ENCODE peak calls at places on chromosomes 12 and 14, in eight cellular contexts. One of them, this sample, is unnamed.

GRCh38 chr12:92431146-92431545 is 271.6 kb upstream of the PLEKHG7 start:
- DNase-seq in HEK293T: no peak
- DNase-seq in esophagus muscularis mucosa: no peak
- DNase-seq in glutamatergic neuron: no peak
- DNase-seq in SHP77 treated with DMSO at 0.1 percent for 48 hours: no peak
- DNase-seq in bronchial epithelial cell: no peak
- DNase-seq in HFF-Myc: no peak
- DNase-seq in activated naive CD4-positive, alpha-beta T cell treated with anti-CD3 and anti-CD28 coated beads for 36 hours: peak; percentile 37
- DNase-seq in this sample: no peak

GRCh38 chr14:95510804-95511203 is 5.6 kb downstream of the SYNE3 start:
- DNase-seq in HEK293T: no peak
- DNase-seq in esophagus muscularis mucosa: no peak
- DNase-seq in glutamatergic neuron: no peak
- DNase-seq in SHP77 treated with DMSO at 0.1 percent for 48 hours: no peak
- DNase-seq in bronchial epithelial cell: no peak
- DNase-seq in HFF-Myc: no peak
- DNase-seq in activated naive CD4-positive, alpha-beta T cell treated with anti-CD3 and anti-CD28 coated beads for 36 hours: no peak
- DNase-seq in this sample: no peak

GRCh38 chr12:55715169-55715764 is 579 bp upstream of the BLOC1S1 start:
- DNase-seq in HEK293T: no peak
- DNase-seq in esophagus muscularis mucosa: no peak
- DNase-seq in glutamatergic neuron: no peak
- DNase-seq in SHP77 treated with DMSO at 0.1 percent for 48 hours: no peak
- DNase-seq in bronchial epithelial cell: no peak
- DNase-seq in HFF-Myc: no peak
- DNase-seq in activated naive CD4-positive, alpha-beta T cell treated with anti-CD3 and anti-CD28 coated beads for 36 hours: no peak
- DNase-seq in this sample: no peak

GRCh38 chr14:69056389-69056788 is 77.3 kb upstream of the ACTN1 start:
- DNase-seq in HEK293T: no peak
- DNase-seq in esophagus muscularis mucosa: no peak
- DNase-seq in glutamatergic neuron: no peak
- DNase-seq in SHP77 treated with DMSO at 0.1 percent for 48 hours: no peak
- DNase-seq in bronchial epithelial cell: no peak
- DNase-seq in HFF-Myc: no peak
- DNase-seq in activated naive CD4-positive, alpha-beta T cell treated with anti-CD3 and anti-CD28 coated beads for 36 hours: peak; percentile 59
- DNase-seq in this sample: no peak

GRCh38 chr14:56044196-56044595 is 74.0 kb upstream of the PELI2 start:
- DNase-seq in HEK293T: no peak
- DNase-seq in esophagus muscularis mucosa: no peak
- DNase-seq in glutamatergic neuron: no peak
- DNase-seq in SHP77 treated with DMSO at 0.1 percent for 48 hours: no peak
- DNase-seq in bronchial epithelial cell: peak; percentile 56
- DNase-seq in HFF-Myc: no peak
- DNase-seq in activated naive CD4-positive, alpha-beta T cell treated with anti-CD3 and anti-CD28 coated beads for 36 hours: no peak
- DNase-seq in this sample: no peak

GRCh38 chr12:57018906-57019305 is 2.6 kb upstream of the TAC3 start:
- DNase-seq in HEK293T: no peak
- DNase-seq in esophagus muscularis mucosa: no peak
- DNase-seq in glutamatergic neuron: no peak
- DNase-seq in SHP77 treated with DMSO at 0.1 percent for 48 hours: no peak
- DNase-seq in bronchial epithelial cell: no peak
- DNase-seq in HFF-Myc: no peak
- DNase-seq in activated naive CD4-positive, alpha-beta T cell treated with anti-CD3 and anti-CD28 coated beads for 36 hours: no peak
- DNase-seq in this sample: no peak

GRCh38 chr14:28307506-28307905 is 459.1 kb upstream of the FOXG1 start:
- DNase-seq in HEK293T: no peak
- DNase-seq in esophagus muscularis mucosa: no peak
- DNase-seq in glutamatergic neuron: no peak
- DNase-seq in SHP77 treated with DMSO at 0.1 percent for 48 hours: no peak
- DNase-seq in bronchial epithelial cell: no peak
- DNase-seq in HFF-Myc: no peak
- DNase-seq in activated naive CD4-positive, alpha-beta T cell treated with anti-CD3 and anti-CD28 coated beads for 36 hours: no peak
- DNase-seq in this sample: no peak

GRCh38 chr14:24368562-24369252 is 723 bp downstream of the NFATC4 start:
- DNase-seq in HEK293T: peak; percentile 33
- DNase-seq in esophagus muscularis mucosa: no peak
- DNase-seq in glutamatergic neuron: peak; percentile 86
- DNase-seq in SHP77 treated with DMSO at 0.1 percent for 48 hours: peak; percentile 32
- DNase-seq in bronchial epithelial cell: no peak
- DNase-seq in HFF-Myc: peak; percentile 70
- DNase-seq in activated naive CD4-positive, alpha-beta T cell treated with anti-CD3 and anti-CD28 coated beads for 36 hours: no peak
- DNase-seq in this sample: no peak

GRCh38 chr14:52079239-52079956 is 10.5 kb upstream of the NID2 start:
- DNase-seq in HEK293T: no peak
- DNase-seq in esophagus muscularis mucosa: peak; percentile 66
- DNase-seq in glutamatergic neuron: no peak
- DNase-seq in SHP77 treated with DMSO at 0.1 percent for 48 hours: no peak
- DNase-seq in bronchial epithelial cell: peak; percentile 48
- DNase-seq in HFF-Myc: no peak
- DNase-seq in activated naive CD4-positive, alpha-beta T cell treated with anti-CD3 and anti-CD28 coated beads for 36 hours: no peak
- DNase-seq in this sample: no peak

GRCh38 chr12:93243689-93244513 is 133.8 kb upstream of the NUDT4 start:
- DNase-seq in HEK293T: no peak
- DNase-seq in esophagus muscularis mucosa: no peak
- DNase-seq in glutamatergic neuron: no peak
- DNase-seq in SHP77 treated with DMSO at 0.1 percent for 48 hours: no peak
- DNase-seq in bronchial epithelial cell: peak; percentile 96
- DNase-seq in HFF-Myc: peak; percentile 44
- DNase-seq in activated naive CD4-positive, alpha-beta T cell treated with anti-CD3 and anti-CD28 coated beads for 36 hours: peak; percentile 53
- DNase-seq in this sample: no peak

GRCh38 chr12:122895757-122896636 is at the start of gene VPS37B:
- DNase-seq in HEK293T: peak; percentile 92
- DNase-seq in esophagus muscularis mucosa: no peak
- DNase-seq in glutamatergic neuron: peak; percentile 90
- DNase-seq in SHP77 treated with DMSO at 0.1 percent for 48 hours: peak; percentile 56
- DNase-seq in bronchial epithelial cell: peak; percentile 54
- DNase-seq in HFF-Myc: peak; percentile 67
- DNase-seq in activated naive CD4-positive, alpha-beta T cell treated with anti-CD3 and anti-CD28 coated beads for 36 hours: peak; percentile 92
- DNase-seq in this sample: no peak

GRCh38 chr12:103771466-103771865 is 69.6 kb downstream of the NT5DC3 start:
- DNase-seq in HEK293T: peak; percentile 46
- DNase-seq in esophagus muscularis mucosa: no peak
- DNase-seq in glutamatergic neuron: no peak
- DNase-seq in SHP77 treated with DMSO at 0.1 percent for 48 hours: no peak
- DNase-seq in bronchial epithelial cell: peak; percentile 14
- DNase-seq in HFF-Myc: no peak
- DNase-seq in activated naive CD4-positive, alpha-beta T cell treated with anti-CD3 and anti-CD28 coated beads for 36 hours: peak; percentile 35
- DNase-seq in this sample: no peak

GRCh38 chr14:105647784-105648608 is 121.6 kb downstream of the TMEM121 start:
- DNase-seq in HEK293T: no peak
- DNase-seq in esophagus muscularis mucosa: no peak
- DNase-seq in glutamatergic neuron: no peak
- DNase-seq in SHP77 treated with DMSO at 0.1 percent for 48 hours: no peak
- DNase-seq in bronchial epithelial cell: no peak
- DNase-seq in HFF-Myc: no peak
- DNase-seq in activated naive CD4-positive, alpha-beta T cell treated with anti-CD3 and anti-CD28 coated beads for 36 hours: no peak
- DNase-seq in this sample: no peak

GRCh38 chr12:132729541-132730320 is 19.1 kb downstream of the PGAM5 start:
- DNase-seq in HEK293T: no peak
- DNase-seq in esophagus muscularis mucosa: no peak
- DNase-seq in glutamatergic neuron: no peak
- DNase-seq in SHP77 treated with DMSO at 0.1 percent for 48 hours: no peak
- DNase-seq in bronchial epithelial cell: no peak
- DNase-seq in HFF-Myc: no peak
- DNase-seq in activated naive CD4-positive, alpha-beta T cell treated with anti-CD3 and anti-CD28 coated beads for 36 hours: no peak
- DNase-seq in this sample: no peak

GRCh38 chr12:106040521-106040920 is 98.2 kb downstream of the NUAK1 start:
- DNase-seq in HEK293T: no peak
- DNase-seq in esophagus muscularis mucosa: peak; percentile 57
- DNase-seq in glutamatergic neuron: no peak
- DNase-seq in SHP77 treated with DMSO at 0.1 percent for 48 hours: no peak
- DNase-seq in bronchial epithelial cell: no peak
- DNase-seq in HFF-Myc: no peak
- DNase-seq in activated naive CD4-positive, alpha-beta T cell treated with anti-CD3 and anti-CD28 coated beads for 36 hours: no peak
- DNase-seq in this sample: no peak

GRCh38 chr12:96083020-96083489 is 47.7 kb upstream of the LTA4H start:
- DNase-seq in HEK293T: no peak
- DNase-seq in esophagus muscularis mucosa: no peak
- DNase-seq in glutamatergic neuron: no peak
- DNase-seq in SHP77 treated with DMSO at 0.1 percent for 48 hours: no peak
- DNase-seq in bronchial epithelial cell: peak; percentile 45
- DNase-seq in HFF-Myc: no peak
- DNase-seq in activated naive CD4-positive, alpha-beta T cell treated with anti-CD3 and anti-CD28 coated beads for 36 hours: no peak
- DNase-seq in this sample: no peak

GRCh38 chr12:104672501-104673265 is 215.9 kb downstream of the CHST11 start:
- DNase-seq in HEK293T: no peak
- DNase-seq in esophagus muscularis mucosa: no peak
- DNase-seq in glutamatergic neuron: no peak
- DNase-seq in SHP77 treated with DMSO at 0.1 percent for 48 hours: peak; percentile 7
- DNase-seq in bronchial epithelial cell: peak; percentile 68
- DNase-seq in HFF-Myc: no peak
- DNase-seq in activated naive CD4-positive, alpha-beta T cell treated with anti-CD3 and anti-CD28 coated beads for 36 hours: no peak
- DNase-seq in this sample: no peak

GRCh38 chr14:21748869-21749303 is 75.3 kb upstream of the OR4E1 start:
- DNase-seq in HEK293T: peak; percentile 65
- DNase-seq in esophagus muscularis mucosa: no peak
- DNase-seq in glutamatergic neuron: peak; percentile 60
- DNase-seq in SHP77 treated with DMSO at 0.1 percent for 48 hours: peak; percentile 50
- DNase-seq in bronchial epithelial cell: peak; percentile 52
- DNase-seq in HFF-Myc: no peak
- DNase-seq in activated naive CD4-positive, alpha-beta T cell treated with anti-CD3 and anti-CD28 coated beads for 36 hours: peak; percentile 81
- DNase-seq in this sample: no peak

GRCh38 chr12:130423991-130424857 is 86.5 kb downstream of the PIWIL1 start:
- DNase-seq in HEK293T: no peak
- DNase-seq in esophagus muscularis mucosa: no peak
- DNase-seq in glutamatergic neuron: no peak
- DNase-seq in SHP77 treated with DMSO at 0.1 percent for 48 hours: no peak
- DNase-seq in bronchial epithelial cell: no peak
- DNase-seq in HFF-Myc: no peak
- DNase-seq in activated naive CD4-positive, alpha-beta T cell treated with anti-CD3 and anti-CD28 coated beads for 36 hours: no peak
- DNase-seq in this sample: no peak

GRCh38 chr12:89529738-89530137 is 3.9 kb upstream of the POC1B start:
- DNase-seq in HEK293T: peak; percentile 27
- DNase-seq in esophagus muscularis mucosa: no peak
- DNase-seq in glutamatergic neuron: no peak
- DNase-seq in SHP77 treated with DMSO at 0.1 percent for 48 hours: peak; percentile 39
- DNase-seq in bronchial epithelial cell: peak; percentile 64
- DNase-seq in HFF-Myc: no peak
- DNase-seq in activated naive CD4-positive, alpha-beta T cell treated with anti-CD3 and anti-CD28 coated beads for 36 hours: no peak
- DNase-seq in this sample: no peak

GRCh38 chr14:60222820-60223219 is 26.2 kb upstream of the PPM1A start:
- DNase-seq in HEK293T: no peak
- DNase-seq in esophagus muscularis mucosa: no peak
- DNase-seq in glutamatergic neuron: no peak
- DNase-seq in SHP77 treated with DMSO at 0.1 percent for 48 hours: no peak
- DNase-seq in bronchial epithelial cell: peak; percentile 15
- DNase-seq in HFF-Myc: no peak
- DNase-seq in activated naive CD4-positive, alpha-beta T cell treated with anti-CD3 and anti-CD28 coated beads for 36 hours: no peak
- DNase-seq in this sample: no peak

GRCh38 chr12:94010307-94010706 is 138.1 kb upstream of the PLXNC1 start:
- DNase-seq in HEK293T: no peak
- DNase-seq in esophagus muscularis mucosa: no peak
- DNase-seq in glutamatergic neuron: no peak
- DNase-seq in SHP77 treated with DMSO at 0.1 percent for 48 hours: no peak
- DNase-seq in bronchial epithelial cell: no peak
- DNase-seq in HFF-Myc: no peak
- DNase-seq in activated naive CD4-positive, alpha-beta T cell treated with anti-CD3 and anti-CD28 coated beads for 36 hours: no peak
- DNase-seq in this sample: no peak

GRCh38 chr12:7001921-7002591 is 16.2 kb downstream of the LPCAT3 start:
- DNase-seq in HEK293T: no peak
- DNase-seq in esophagus muscularis mucosa: no peak
- DNase-seq in glutamatergic neuron: no peak
- DNase-seq in SHP77 treated with DMSO at 0.1 percent for 48 hours: no peak
- DNase-seq in bronchial epithelial cell: no peak
- DNase-seq in HFF-Myc: no peak
- DNase-seq in activated naive CD4-positive, alpha-beta T cell treated with anti-CD3 and anti-CD28 coated beads for 36 hours: no peak
- DNase-seq in this sample: no peak

GRCh38 chr14:32015166-32015565 is 61.9 kb upstream of the ARHGAP5 start:
- DNase-seq in HEK293T: no peak
- DNase-seq in esophagus muscularis mucosa: no peak
- DNase-seq in glutamatergic neuron: no peak
- DNase-seq in SHP77 treated with DMSO at 0.1 percent for 48 hours: no peak
- DNase-seq in bronchial epithelial cell: no peak
- DNase-seq in HFF-Myc: no peak
- DNase-seq in activated naive CD4-positive, alpha-beta T cell treated with anti-CD3 and anti-CD28 coated beads for 36 hours: no peak
- DNase-seq in this sample: no peak

GRCh38 chr12:50458606-50459005 is 46.2 kb upstream of the DIP2B start:
- DNase-seq in HEK293T: no peak
- DNase-seq in esophagus muscularis mucosa: no peak
- DNase-seq in glutamatergic neuron: no peak
- DNase-seq in SHP77 treated with DMSO at 0.1 percent for 48 hours: no peak
- DNase-seq in bronchial epithelial cell: peak; percentile 17
- DNase-seq in HFF-Myc: no peak
- DNase-seq in activated naive CD4-positive, alpha-beta T cell treated with anti-CD3 and anti-CD28 coated beads for 36 hours: no peak
- DNase-seq in this sample: no peak

GRCh38 chr12:12327802-12328201 is 22.2 kb downstream of the MANSC1 start:
- DNase-seq in HEK293T: peak; percentile 42
- DNase-seq in esophagus muscularis mucosa: no peak
- DNase-seq in glutamatergic neuron: no peak
- DNase-seq in SHP77 treated with DMSO at 0.1 percent for 48 hours: peak; percentile 4
- DNase-seq in bronchial epithelial cell: peak; percentile 65
- DNase-seq in HFF-Myc: peak; percentile 65
- DNase-seq in activated naive CD4-positive, alpha-beta T cell treated with anti-CD3 and anti-CD28 coated beads for 36 hours: peak; percentile 27
- DNase-seq in this sample: peak; percentile 37

GRCh38 chr14:93220509-93220908 is 13.5 kb downstream of the UBR7 start:
- DNase-seq in HEK293T: no peak
- DNase-seq in esophagus muscularis mucosa: no peak
- DNase-seq in glutamatergic neuron: no peak
- DNase-seq in SHP77 treated with DMSO at 0.1 percent for 48 hours: no peak
- DNase-seq in bronchial epithelial cell: no peak
- DNase-seq in HFF-Myc: no peak
- DNase-seq in activated naive CD4-positive, alpha-beta T cell treated with anti-CD3 and anti-CD28 coated beads for 36 hours: no peak
- DNase-seq in this sample: no peak